ENCODE peak calls at places on chromosome 12, in six cellular contexts. Q, K, X, U, N and M are unnamed samples.

GRCh38 chr12:93502802-93503623 is 35.7 kb downstream of the MRPL42 start:
- DNase-seq in Q (no peak), K (peak; percentile 24), X (peak; percentile 69), U (no peak), N (peak; percentile 9), M (peak; percentile 49)

GRCh38 chr12:73106896-73107295 is 834.7 kb downstream of the TRHDE start:
- DNase-seq in Q (no peak), K (no peak), X (no peak), U (no peak), N (no peak), M (no peak)

GRCh38 chr12:49810159-49810459 is 18.1 kb downstream of the NCKAP5L start:
- DNase-seq in Q (no peak), K (no peak), X (no peak), U (no peak), N (no peak), M (no peak)

GRCh38 chr12:32331133-32331532 is 68.2 kb upstream of the FGD4 start:
- DNase-seq in Q (no peak), K (peak; percentile 3), X (peak; percentile 22), U (no peak), N (peak; percentile 2), M (peak; percentile 78)

GRCh38 chr12:123938679-123939480 is 33.8 kb downstream of the CCDC92 start:
- DNase-seq in Q (no peak), K (no peak), X (no peak), U (no peak), N (no peak), M (no peak)

GRCh38 chr12:92412931-92413685 is 267.5 kb upstream of the BTG1 start:
- DNase-seq in Q (no peak), K (no peak), X (peak; percentile 15), U (no peak), N (no peak), M (no peak)

GRCh38 chr12:94795520-94795919 is 145.2 kb upstream of the TMCC3 start:
- DNase-seq in Q (no peak), K (peak; percentile 36), X (peak; percentile 70), U (no peak), N (peak; percentile 64), M (peak; percentile 60)

GRCh38 chr12:94284859-94285258 is 136.5 kb downstream of the PLXNC1 start:
- DNase-seq in Q (no peak), K (no peak), X (no peak), U (no peak), N (no peak), M (no peak)

GRCh38 chr12:53244337-53244736 is 12.3 kb upstream of the RARG start:
- DNase-seq in Q (no peak), K (no peak), X (no peak), U (no peak), N (no peak), M (no peak)

GRCh38 chr12:46103691-46104090 is 113.3 kb upstream of the SCAF11 start:
- DNase-seq in Q (no peak), K (no peak), X (no peak), U (no peak), N (no peak), M (no peak)

GRCh38 chr12:75868501-75868900 is 163.1 kb downstream of the PHLDA1 start:
- DNase-seq in Q (peak; percentile 39), K (no peak), X (no peak), U (no peak), N (no peak), M (no peak)

GRCh38 chr12:55970775-55971174 is 3.1 kb upstream of the RAB5B start:
- DNase-seq in Q (no peak), K (no peak), X (peak; percentile 90), U (no peak), N (no peak), M (peak; percentile 21)

GRCh38 chr12:110279976-110280783 is 867 bp upstream of the ATP2A2 start:
- DNase-seq in Q (no peak), K (no peak), X (peak; percentile 49), U (peak; percentile 83), N (peak; percentile 67), M (no peak)

GRCh38 chr12:86727151-86727550 is 471.0 kb upstream of the MGAT4C start:
- DNase-seq in Q (peak; percentile 58), K (no peak), X (peak; percentile 62), U (no peak), N (peak; percentile 36), M (peak; percentile 89)

GRCh38 chr12:11607313-11608081 is 42.0 kb upstream of the ETV6 start:
- DNase-seq in Q (no peak), K (peak; percentile 18), X (no peak), U (no peak), N (no peak), M (peak; percentile 68)